ENCODE peak calls at places on chromosomes 5 and 9, in eight cellular contexts. S is stomach; R is coronary artery; E is mammary epithelial cell; D is CD8-positive, alpha-beta T cell; C is HL-60; O is progenitor cell of endocrine pancreas; X is IMR-90. Y is an unnamed sample.
A peak's percentile ranks its signal among the peaks of the same experiment; 100 is the strongest.

GRCh38 chr9:131228096-131228495 is 48.2 kb downstream of the FAM78A start:
- DNase-seq in D (no peak), C (no peak), R (no peak), S (no peak), X (no peak), O (no peak), E (no peak), Y (no peak)

GRCh38 chr5:57650360-57651069 is 167.9 kb upstream of the ACTBL2 start:
- DNase-seq in D (no peak), S (peak; percentile 33), R (no peak), C (no peak), O (no peak), X (peak; percentile 53), E (peak; percentile 74), Y (no peak)

GRCh38 chr5:99000878-99001277 is 72.1 kb upstream of the CHD1 start:
- DNase-seq in S (no peak), C (no peak), D (no peak), O (no peak), R (no peak), E (peak; percentile 29), X (peak; percentile 9), Y (no peak)

GRCh38 chr9:2729003-2729402 is 11.7 kb downstream of the KCNV2 start:
- DNase-seq in E (peak; percentile 30), R (no peak), O (no peak), C (no peak), D (no peak), S (no peak), X (peak; percentile 72), Y (no peak)

GRCh38 chr5:108548684-108549596 is 167.0 kb upstream of the FBXL17 start:
- DNase-seq in D (no peak), C (no peak), X (no peak), E (no peak), S (no peak), R (no peak), O (no peak), Y (no peak)

GRCh38 chr5:1180841-1181271 is 20.5 kb upstream of the SLC6A19 start:
- DNase-seq in C (no peak), E (no peak), X (no peak), D (no peak), O (no peak), R (no peak), S (no peak), Y (no peak)

GRCh38 chr5:125536582-125536981 is 790.1 kb upstream of the ZNF608 start:
- DNase-seq in S (no peak), E (peak; percentile 84), X (peak; percentile 27), R (no peak), D (no peak), O (no peak), C (no peak), Y (no peak)

GRCh38 chr5:32339198-32339597 is 26.5 kb upstream of the MTMR12 start:
- DNase-seq in E (peak; percentile 33), S (no peak), O (no peak), X (peak; percentile 16), R (no peak), C (no peak), D (no peak), Y (no peak)

GRCh38 chr9:100322954-100323536 is 29.7 kb downstream of the TEX10 start:
- DNase-seq in S (peak; percentile 38), O (no peak), C (no peak), D (peak; percentile 11), X (peak; percentile 51), E (peak; percentile 20), R (no peak), Y (no peak)

GRCh38 chr9:136886610-136887597 is 588 bp downstream of the TRAF2 start:
- DNase-seq in S (no peak), E (peak; percentile 31), C (no peak), O (peak; percentile 35), D (peak; percentile 28), R (no peak), X (peak; percentile 16), Y (no peak)

GRCh38 chr9:86907346-86907745 is 40.0 kb downstream of the GAS1 start:
- DNase-seq in O (no peak), X (peak; percentile 62), R (no peak), S (no peak), D (no peak), C (no peak), E (no peak), Y (no peak)

GRCh38 chr5:128674837-128675446 is 136.9 kb upstream of the FBN2 start:
- DNase-seq in E (peak; percentile 43), R (no peak), D (no peak), O (peak; percentile 15), S (peak; percentile 35), X (peak; percentile 57), C (no peak), Y (no peak)

GRCh38 chr5:37663538-37663937 is 176.3 kb downstream of the GDNF start:
- DNase-seq in E (no peak), C (no peak), O (no peak), D (no peak), S (no peak), R (no peak), X (no peak), Y (no peak)

GRCh38 chr5:766666-767431 is 17.7 kb downstream of the ZDHHC11B start:
- DNase-seq in C (no peak), R (peak; percentile 66), D (no peak), E (no peak), X (no peak), S (no peak), O (no peak), Y (no peak)

GRCh38 chr5:107266100-107266499 is 404.6 kb downstream of the EFNA5 start:
- DNase-seq in S (no peak), C (no peak), X (no peak), E (no peak), D (no peak), O (no peak), R (no peak), Y (no peak)

GRCh38 chr9:132350861-132351315 is 3.9 kb downstream of the SETX start:
- DNase-seq in O (no peak), R (no peak), E (no peak), S (no peak), C (no peak), D (peak; percentile 27), X (peak; percentile 6), Y (no peak)

GRCh38 chr9:7243838-7244237 is 486.1 kb downstream of the KDM4C start:
- DNase-seq in S (no peak), C (no peak), R (no peak), D (no peak), O (no peak), E (no peak), X (no peak), Y (no peak)

GRCh38 chr9:83062653-83063527 is at the start of gene RASEF:
- DNase-seq in O (peak; percentile 79), E (peak; percentile 78), R (no peak), X (no peak), D (no peak), S (peak; percentile 82), C (no peak), Y (no peak)

GRCh38 chr9:134663084-134663483 is 21.5 kb downstream of the COL5A1 start:
- DNase-seq in E (no peak), C (no peak), R (no peak), O (no peak), X (no peak), D (no peak), S (no peak), Y (no peak)

GRCh38 chr5:140000332-140000731 is 42.8 kb downstream of the NRG2 start:
- DNase-seq in D (no peak), E (no peak), C (no peak), X (no peak), O (no peak), R (no peak), S (no peak), Y (no peak)

GRCh38 chr9:78962186-78962585 is 609.6 kb upstream of the TLE4 start:
- DNase-seq in D (no peak), E (no peak), S (no peak), C (no peak), X (no peak), R (no peak), O (no peak), Y (no peak)

GRCh38 chr9:78954286-78954685 is 617.5 kb upstream of the TLE4 start:
- DNase-seq in C (no peak), S (no peak), O (no peak), X (peak; percentile 5), D (no peak), R (no peak), E (no peak), Y (no peak)

GRCh38 chr9:78963911-78964310 is 607.9 kb upstream of the TLE4 start:
- DNase-seq in D (no peak), X (no peak), O (no peak), R (no peak), E (no peak), C (no peak), S (no peak), Y (no peak)

GRCh38 chr9:78958887-78959286 is 612.9 kb upstream of the TLE4 start:
- DNase-seq in S (no peak), E (peak; percentile 11), C (no peak), D (no peak), X (no peak), O (no peak), R (no peak), Y (no peak)
- TF ChIP-seq CTCF in S (no peak), E (no peak), C (no peak), D (no peak), X (no peak), O (peak; percentile 11), R (no peak), Y (no peak)

DNA sequence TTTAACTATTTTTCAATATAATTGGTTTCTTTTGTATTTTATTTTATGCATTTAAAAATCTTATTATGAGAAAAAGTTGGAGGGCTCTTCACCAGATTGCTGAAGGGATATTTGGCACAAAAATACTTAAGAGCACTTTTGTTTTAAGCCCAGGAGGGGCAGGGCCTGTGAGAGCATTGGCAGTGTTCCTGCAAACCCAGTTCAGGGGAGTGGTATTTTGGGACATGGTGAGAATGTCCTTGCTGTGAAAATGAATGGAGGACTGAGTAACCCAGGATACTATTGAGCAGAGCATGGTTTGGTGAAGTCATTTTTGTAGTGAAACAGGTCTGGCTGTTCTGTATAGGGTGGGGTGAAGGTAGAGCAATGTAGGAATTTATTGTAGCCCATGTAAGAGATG is 121.4 kb downstream of the KCTD16 start:
- DNase-seq in E (no peak), C (no peak), O (no peak), D (no peak), R (no peak), X (no peak), S (no peak), Y (no peak)
- TF ChIP-seq CTCF in E (no peak), C (no peak), O (no peak), D (no peak), R (no peak), X (no peak), S (no peak), Y (no peak)

GRCh38 chr9:129177443-129177790 is 644 bp downstream of the IER5L start:
- DNase-seq in O (no peak), D (no peak), S (no peak), C (no peak), E (no peak), R (no peak), X (no peak), Y (peak; percentile 65)
- TF ChIP-seq CTCF in O (no peak), D (no peak), S (no peak), C (no peak), E (no peak), R (no peak), X (no peak), Y (no peak)

DNA sequence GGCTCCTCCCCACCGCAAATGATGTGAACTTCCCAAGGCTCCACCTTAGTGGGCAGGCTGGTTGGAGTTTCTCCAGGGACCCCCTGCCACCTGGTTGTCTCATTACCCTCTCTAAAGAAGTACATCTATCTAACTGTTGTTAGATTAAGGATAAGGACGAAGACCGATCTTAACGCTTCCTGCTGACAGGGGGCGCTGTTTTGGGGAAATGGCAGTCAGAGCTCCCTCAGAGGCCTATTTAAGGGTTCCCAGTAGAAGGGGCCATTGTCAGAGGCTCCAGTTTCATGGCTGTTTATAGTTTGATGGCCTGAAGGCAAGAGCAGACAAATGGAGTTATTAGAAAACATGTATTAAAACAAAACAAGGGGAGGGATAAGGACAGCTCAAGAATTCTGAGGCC is 100.1 kb downstream of the SPEF2 start:
- DNase-seq in X (no peak), D (no peak), O (no peak), R (no peak), S (no peak), C (no peak), E (no peak), Y (no peak)
- TF ChIP-seq CTCF in X (no peak), D (no peak), O (no peak), R (no peak), S (no peak), C (no peak), E (peak; percentile 15), Y (no peak)

Y was measured in activated B cell treated with CpG ODN at 0.5 μM for 24 hours.